ENCODE peak calls at places on chromosomes 13 and 19, in four cellular contexts. N, F, Q and K are unnamed samples.
A peak's percentile ranks its signal among the peaks of the same experiment; 100 is the strongest.

GRCh38 chr19:22882797-22883196 is 50.7 kb downstream of the ZNF723 start:
- DNase-seq in N (peak; percentile 68), Q (peak; percentile 18), F (peak; percentile 5), K (no peak)

GRCh38 chr19:41408256-41408655 is 10.6 kb downstream of the BCKDHA start:
- DNase-seq in F (no peak), Q (no peak), N (peak; percentile 47), K (no peak)

GRCh38 chr13:34731486-34731885 is 210.6 kb upstream of the NBEA start:
- DNase-seq in N (no peak), Q (no peak), F (no peak), K (no peak)

GRCh38 chr13:48132961-48133360 is 38.1 kb upstream of the MED4 start:
- DNase-seq in F (no peak), Q (no peak), N (no peak), K (no peak)

GRCh38 chr19:47381653-47382279 is 32.7 kb downstream of the DHX34 start:
- DNase-seq in Q (no peak), N (peak; percentile 60), F (no peak), K (no peak)

GRCh38 chr19:54609356-54609791 is 15.9 kb downstream of the LILRA1 start:
- DNase-seq in Q (no peak), F (no peak), N (no peak), K (no peak)

GRCh38 chr19:12838182-12838890 is at the start of gene MAST1:
- DNase-seq in N (peak; percentile 81), F (no peak), Q (no peak), K (no peak)

GRCh38 chr19:15836595-15837398 is 21.3 kb upstream of the OR10H1 start:
- DNase-seq in F (peak; percentile 92), N (peak; percentile 98), Q (peak; percentile 90), K (peak; percentile 96)

GRCh38 chr13:114149774-114150740 is 17.6 kb upstream of the RASA3 start:
- DNase-seq in Q (no peak), F (no peak), N (no peak), K (no peak)

GRCh38 chr19:4861147-4861546 is 6.3 kb downstream of the PLIN3 start:
- DNase-seq in F (no peak), N (no peak), Q (no peak), K (no peak)

GRCh38 chr13:77325371-77325941 is 1.4 kb downstream of the MYCBP2 start:
- DNase-seq in F (no peak), Q (peak; percentile 25), N (peak; percentile 47), K (no peak)

GRCh38 chr19:15379996-15380647 is 535 bp upstream of the AKAP8 start:
- DNase-seq in N (peak; percentile 46), F (peak; percentile 12), Q (peak; percentile 39), K (no peak)

GRCh38 chr19:13547102-13547501 is 40.8 kb upstream of the CACNA1A start:
- DNase-seq in N (no peak), Q (no peak), F (no peak), K (no peak)

GRCh38 chr13:29855784-29856183 is 5.4 kb upstream of the UBL3 start:
- DNase-seq in N (no peak), Q (no peak), F (no peak), K (no peak)

GRCh38 chr13:97306646-97307045 is 84.5 kb downstream of the MBNL2 start:
- DNase-seq in Q (peak; percentile 43), N (no peak), F (peak; percentile 33), K (no peak)

GRCh38 chr13:86922936-86923335 is 748.2 kb upstream of the SLITRK5 start:
- DNase-seq in F (no peak), N (no peak), Q (no peak), K (no peak)

GRCh38 chr19:5434970-5435641 is 20.1 kb upstream of the ZNRF4 start:
- DNase-seq in F (peak; percentile 92), N (no peak), Q (peak; percentile 67), K (no peak)

GRCh38 chr19:52941941-52942370 is 18.7 kb upstream of the ZNF888 start:
- DNase-seq in Q (peak; percentile 27), N (peak; percentile 32), F (peak; percentile 7), K (no peak)

GRCh38 chr13:45950343-45950995 is 98.9 kb upstream of the SIAH3 start:
- DNase-seq in N (no peak), Q (peak; percentile 13), F (no peak), K (no peak)

GRCh38 chr13:43227721-43228120 is 204.3 kb downstream of the DNAJC15 start:
- DNase-seq in N (no peak), Q (no peak), F (peak; percentile 16), K (no peak)

GRCh38 chr19:40282920-40283319 is 2.2 kb downstream of the AKT2 start:
- DNase-seq in F (no peak), N (no peak), Q (no peak), K (no peak)

GRCh38 chr13:35699805-35700204 is 223.3 kb upstream of the MAB21L1 start:
- DNase-seq in Q (peak; percentile 80), F (peak; percentile 45), N (no peak), K (no peak)

GRCh38 chr13:38657191-38657590 is 29.7 kb upstream of the FREM2 start:
- DNase-seq in F (peak; percentile 23), N (no peak), Q (peak; percentile 22), K (no peak)

GRCh38 chr13:23159587-23160240 is 21.1 kb upstream of the SGCG start:
- DNase-seq in Q (no peak), N (no peak), F (no peak), K (no peak)

GRCh38 chr19:42095814-42096230 is 19.9 kb downstream of the ZNF574 start:
- DNase-seq in Q (no peak), N (no peak), F (no peak), K (no peak)

GRCh38 chr13:41649659-41650058 is 192.3 kb downstream of the RGCC start:
- DNase-seq in Q (peak; percentile 15), N (peak; percentile 60), F (peak; percentile 55), K (no peak)

GRCh38 chr13:22648325-22648758 is 532.4 kb upstream of the SGCG start:
- DNase-seq in F (no peak), Q (no peak), N (no peak), K (no peak)

GRCh38 chr19:41955521-41955920 is 3.6 kb downstream of the RABAC1 start:
- DNase-seq in Q (no peak), F (no peak), N (no peak), K (no peak)

GRCh38 chr19:19276386-19276785 is 3.3 kb upstream of the TM6SF2 start:
- DNase-seq in N (no peak), Q (peak; percentile 32), F (peak; percentile 83), K (no peak)

GRCh38 chr19:9189538-9189937 is 10.8 kb downstream of the OR7D2 start:
- DNase-seq in N (no peak), Q (no peak), F (no peak), K (no peak)

GRCh38 chr13:76707360-76707759 is 178.8 kb downstream of the KCTD12 start:
- DNase-seq in Q (peak; percentile 70), F (peak; percentile 70), N (no peak), K (no peak)

GRCh38 chr19:20787766-20788165 is 11.7 kb downstream of the ZNF66 start:
- DNase-seq in N (no peak), F (no peak), Q (no peak), K (no peak)

GRCh38 chr13:42102961-42103688 is 54.7 kb downstream of the DGKH start:
- DNase-seq in Q (peak; percentile 42), F (no peak), N (no peak), K (no peak)

GRCh38 chr19:23281663-23282276 is 31.6 kb upstream of the ZNF724 start:
- DNase-seq in N (peak; percentile 23), Q (no peak), F (no peak), K (no peak)

GRCh38 chr13:39023761-39024160 is 14.1 kb downstream of the PROSER1 start:
- DNase-seq in N (no peak), Q (no peak), F (no peak), K (no peak)

GRCh38 chr19:51398096-51398704 is 7.8 kb upstream of the C19orf84 start:
- DNase-seq in N (peak; percentile 69), Q (peak; percentile 41), F (no peak), K (no peak)
- TF ChIP-seq CTCF in N (peak; percentile 86), Q (peak; percentile 58), F (peak; percentile 47), K (no peak)

GRCh38 chr13:100573121-100573520 is 15.5 kb downstream of the GGACT start:
- DNase-seq in N (peak; percentile 62), Q (peak; percentile 85), F (peak; percentile 75), K (peak; percentile 62)
- TF ChIP-seq CTCF in N (peak; percentile 76), Q (peak; percentile 67), F (peak; percentile 82), K (no peak)

GRCh38 chr13:99766641-99767045 is 204.9 kb downstream of the ZIC5 start:
- DNase-seq in N (no peak), Q (no peak), F (peak; percentile 10), K (no peak)
- TF ChIP-seq CTCF in N (peak; percentile 15), Q (no peak), F (peak; percentile 30), K (no peak)

GRCh38 chr19:11131471-11131870 is 24.1 kb downstream of the SPC24 start:
- DNase-seq in Q (no peak), F (no peak), N (no peak), K (no peak)

GRCh38 chr19:11140896-11141295 is 14.7 kb downstream of the SPC24 start:
- DNase-seq in F (no peak), Q (no peak), N (no peak), K (no peak)

GRCh38 chr19:11138659-11139526 is 16.7 kb downstream of the SPC24 start:
- DNase-seq in F (peak; percentile 73), N (no peak), Q (peak; percentile 77), K (no peak)

GRCh38 chr19:11137542-11138384 is 17.8 kb downstream of the SPC24 start:
- DNase-seq in Q (peak; percentile 95), N (peak; percentile 57), F (peak; percentile 77), K (no peak)

DNA sequence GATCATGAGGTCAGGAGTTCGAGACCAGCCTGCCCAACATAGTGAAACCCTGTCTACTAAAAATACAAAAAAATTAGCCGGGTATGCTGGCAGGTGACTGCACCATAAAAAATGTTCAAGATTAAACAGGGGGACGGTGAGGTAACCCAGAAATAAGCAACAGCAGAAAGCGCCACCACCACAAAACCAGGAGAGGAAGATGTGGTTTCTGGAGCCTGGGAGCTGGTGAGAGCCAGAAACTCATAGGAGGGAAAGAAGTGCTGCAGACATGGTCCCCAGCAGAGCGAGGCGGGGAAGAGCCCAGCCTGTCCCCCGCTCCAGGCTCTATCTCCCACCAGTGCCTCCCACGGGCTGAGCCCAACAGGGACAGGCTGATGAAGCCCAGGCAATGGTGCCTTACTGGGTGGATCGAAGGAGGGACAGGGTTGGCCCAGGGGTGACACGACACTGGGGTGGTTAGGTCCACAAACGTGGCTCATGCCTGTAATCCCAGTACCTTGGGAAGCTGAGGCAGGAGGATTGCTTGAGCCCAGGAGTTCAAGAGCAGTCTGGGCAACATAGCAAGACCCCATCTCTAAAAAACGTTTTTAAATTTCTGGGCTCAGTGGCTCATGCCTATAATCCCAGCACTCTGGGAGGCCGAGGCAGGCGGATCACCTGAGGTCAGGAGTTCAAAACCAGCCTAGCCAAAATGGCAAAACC is 19.0 kb downstream of the SPC24 start:
- DNase-seq in Q (no peak), N (no peak), F (no peak), K (no peak)
- TF ChIP-seq CTCF in Q (no peak), N (no peak), F (no peak), K (no peak)

DNA sequence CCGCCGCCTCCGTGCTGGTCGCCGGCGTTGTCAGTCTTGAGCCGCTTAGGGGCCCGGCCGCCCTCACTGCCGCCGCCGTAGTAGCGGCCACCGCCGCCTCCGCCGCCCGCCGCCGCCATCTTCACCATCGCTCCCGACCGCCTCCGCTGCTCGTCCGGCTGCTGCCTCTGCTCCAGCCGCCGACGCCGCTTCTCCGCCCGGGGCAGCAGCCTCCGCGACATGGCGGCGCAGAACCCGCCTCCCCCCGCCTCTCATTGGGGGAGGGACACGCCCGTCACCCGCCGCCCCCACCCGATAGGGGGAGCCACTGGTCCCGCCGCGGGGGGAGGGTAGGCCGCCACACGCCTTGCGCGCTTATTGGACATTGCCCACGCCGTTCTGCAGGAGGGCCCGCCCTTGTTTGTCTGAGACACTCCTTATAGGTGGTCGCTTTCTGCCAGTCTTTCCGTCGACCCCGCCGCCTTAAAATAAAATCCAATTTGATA is at the start of gene HNRNPL:
- DNase-seq in N (no peak), F (no peak), Q (no peak), K (peak; percentile 94)
- TF ChIP-seq CTCF in N (peak; percentile 42), F (peak; percentile 55), Q (peak; percentile 54), K (peak; percentile 40)